ENCODE peak calls at places on chromosome 13, in four cellular contexts. I is C1 segment of cervical spinal cord, Z is amygdala, A is mucosa of descending colon. Y is an unnamed sample.

GRCh38 chr13:23992722-23993438 is 95.6 kb upstream of the C1QTNF9B start:
- DNase-seq in I (peak), A (no peak), Z (peak), Y (no peak)

GRCh38 chr13:97109256-97109655 is 112.9 kb upstream of the MBNL2 start:
- DNase-seq in I (no peak), A (no peak), Z (no peak), Y (no peak)

GRCh38 chr13:105670179-105671015 is 865.1 kb downstream of the EFNB2 start:
- DNase-seq in I (no peak), Z (no peak), A (no peak), Y (no peak)

GRCh38 chr13:101301053-101301452 is 115.3 kb downstream of the NALCN start:
- DNase-seq in I (no peak), Z (no peak), A (no peak), Y (no peak)

GRCh38 chr13:35888327-35888940 is 242.7 kb downstream of the DCLK1 start:
- DNase-seq in I (no peak), A (no peak), Z (no peak), Y (no peak)

GRCh38 chr13:26656919-26657318 is 99.4 kb downstream of the WASF3 start:
- DNase-seq in Z (no peak), A (no peak), I (no peak), Y (no peak)

GRCh38 chr13:20403826-20404225 is 121.8 kb downstream of the CRYL1 start:
- DNase-seq in Z (no peak), I (no peak), A (no peak), Y (no peak)

GRCh38 chr13:114063545-114064515 is 68.6 kb downstream of the RASA3 start:
- DNase-seq in I (no peak), A (peak), Z (no peak), Y (peak)

GRCh38 chr13:73754727-73755292 is 379.4 kb downstream of the KLF12 start:
- DNase-seq in A (no peak), Z (no peak), I (no peak), Y (peak)

GRCh38 chr13:113421673-113422270 is 31.5 kb downstream of the ADPRHL1 start:
- DNase-seq in Z (no peak), I (no peak), A (no peak), Y (no peak)

GRCh38 chr13:27969866-27970229 is 733 bp upstream of the CDX2 start:
- DNase-seq in I (no peak), Z (no peak), A (no peak), Y (no peak)

GRCh38 chr13:48636550-48636949 is 17.2 kb upstream of the CYSLTR2 start:
- DNase-seq in A (no peak), Z (no peak), I (no peak), Y (no peak)

GRCh38 chr13:75405976-75406703 is 75.8 kb downstream of the TBC1D4 start:
- DNase-seq in I (no peak), Z (no peak), A (no peak), Y (no peak)

GRCh38 chr13:111614613-111615012 is 294.2 kb downstream of the TEX29 start:
- DNase-seq in Z (no peak), I (no peak), A (no peak), Y (no peak)

GRCh38 chr13:98214707-98215106 is 37.6 kb upstream of the RNF113B start:
- DNase-seq in Z (no peak), I (no peak), A (no peak), Y (no peak)

GRCh38 chr13:102040812-102041211 is 361.0 kb downstream of the FGF14 start:
- DNase-seq in A (no peak), Z (no peak), I (no peak), Y (no peak)

GRCh38 chr13:111401755-111402154 is 81.3 kb downstream of the TEX29 start:
- DNase-seq in I (no peak), A (no peak), Z (no peak), Y (no peak)

GRCh38 chr13:78589206-78589605 is 14.1 kb downstream of the POU4F1 start:
- DNase-seq in Z (no peak), A (peak), I (no peak), Y (peak)

GRCh38 chr13:65499251-65499650 is 1730.9 kb downstream of the PCDH9 start:
- DNase-seq in I (no peak), Z (no peak), A (no peak), Y (no peak)

GRCh38 chr13:59318320-59318930 is 845.3 kb downstream of the DIAPH3 start:
- DNase-seq in A (peak), I (peak), Z (peak), Y (peak)

GRCh38 chr13:113192279-113192678 is 16.2 kb downstream of the PCID2 start:
- DNase-seq in I (no peak), A (no peak), Z (no peak), Y (no peak)

GRCh38 chr13:72505376-72505775 is 222.1 kb downstream of the MZT1 start:
- DNase-seq in A (no peak), Z (no peak), I (no peak), Y (no peak)

GRCh38 chr13:20231839-20232555 is at the start of gene GJB6:
- DNase-seq in I (no peak), A (peak), Z (no peak), Y (no peak)

GRCh38 chr13:84430015-84430414 is 547.7 kb upstream of the SLITRK1 start:
- DNase-seq in I (no peak), Z (no peak), A (no peak), Y (no peak)

GRCh38 chr13:53351040-53351439 is 322.4 kb downstream of the OLFM4 start:
- DNase-seq in I (no peak), Z (no peak), A (no peak), Y (no peak)

GRCh38 chr13:31653730-31654129 is 85.6 kb upstream of the RXFP2 start:
- DNase-seq in Z (no peak), A (no peak), I (no peak), Y (no peak)

GRCh38 chr13:30665638-30666037 is 47.9 kb downstream of the USPL1 start:
- DNase-seq in I (no peak), Z (no peak), A (no peak), Y (no peak)

GRCh38 chr13:51613535-51613934 is 29.3 kb downstream of the WDFY2 start:
- DNase-seq in I (no peak), Z (no peak), A (no peak), Y (no peak)

GRCh38 chr13:48492123-48493075 is 40.5 kb downstream of the RCBTB2 start:
- DNase-seq in Z (no peak), A (peak), I (peak), Y (peak)

GRCh38 chr13:104571161-104571889 is 1505.1 kb upstream of the SLC10A2 start:
- DNase-seq in A (no peak), I (peak), Z (no peak), Y (peak)

GRCh38 chr13:113835461-113836274 is 28.2 kb downstream of the GAS6 start:
- DNase-seq in A (no peak), Z (no peak), I (no peak), Y (peak)

Y was measured in MV-4-11.